ENCODE peak calls at places on chromosomes 5 and 9, in four cellular contexts. W is CD8-positive, alpha-beta memory T cell; N is A549; L is effector memory CD8-positive, alpha-beta T cell. S is an unnamed sample.

GRCh38 chr5:54135042-54135441 is 175.3 kb downstream of the ARL15 start:
- DNase-seq in W (no peak), L (no peak), N (no peak), S (no peak)

GRCh38 chr5:159883522-159883950 is 32.7 kb upstream of the ADRA1B start:
- DNase-seq in L (no peak), N (no peak), W (no peak), S (no peak)

GRCh38 chr5:40676643-40677333 is 2.9 kb upstream of the PTGER4 start:
- DNase-seq in L (no peak), N (no peak), W (no peak), S (no peak)

GRCh38 chr9:94847486-94847885 is 121.0 kb downstream of the AOPEP start:
- DNase-seq in W (no peak), N (no peak), L (no peak), S (no peak)

GRCh38 chr5:60143912-60144311 is 250.4 kb upstream of the PDE4D start:
- DNase-seq in L (no peak), N (no peak), W (no peak), S (no peak)

GRCh38 chr5:178389031-178389729 is 156.6 kb upstream of the PHYKPL start:
- DNase-seq in W (no peak), L (no peak), N (no peak), S (no peak)

GRCh38 chr5:146762830-146763229 is 115.7 kb downstream of the PPP2R2B start:
- DNase-seq in W (no peak), L (no peak), N (no peak), S (no peak)

GRCh38 chr5:142512680-142513042 is 173.2 kb downstream of the FGF1 start:
- DNase-seq in N (peak), L (no peak), W (no peak), S (no peak)

GRCh38 chr5:175640108-175640507 is 17.8 kb upstream of the HRH2 start:
- DNase-seq in W (no peak), L (no peak), N (no peak), S (no peak)

GRCh38 chr9:124471761-124472160 is 21.5 kb downstream of the ADGRD2 start:
- DNase-seq in N (no peak), L (no peak), W (no peak), S (no peak)

GRCh38 chr5:77272206-77272605 is 61.7 kb downstream of the PDE8B start:
- DNase-seq in W (no peak), N (no peak), L (no peak), S (no peak)

GRCh38 chr5:149367249-149367971 is 9.6 kb downstream of the PCYOX1L start:
- DNase-seq in W (peak), L (peak), N (peak), S (peak)

GRCh38 chr5:62143268-62144229 is 162.5 kb upstream of the KIF2A start:
- DNase-seq in W (no peak), L (no peak), N (peak), S (no peak)

GRCh38 chr5:133222979-133223378 is 171.2 kb downstream of the HSPA4 start:
- DNase-seq in L (no peak), W (no peak), N (no peak), S (no peak)

GRCh38 chr5:97618721-97619120 is 435.7 kb upstream of the RIOK2 start:
- DNase-seq in N (no peak), L (no peak), W (no peak), S (no peak)

GRCh38 chr9:120862452-120862851 is 14.5 kb downstream of the PHF19 start:
- DNase-seq in W (no peak), N (no peak), L (no peak), S (no peak)

GRCh38 chr9:83304686-83305085 is 233.5 kb downstream of the FRMD3 start:
- DNase-seq in N (no peak), W (no peak), L (no peak), S (no peak)

GRCh38 chr5:138459311-138459710 is 6.0 kb upstream of the EGR1 start:
- DNase-seq in L (peak), N (no peak), W (peak), S (peak)

GRCh38 chr9:111630182-111631070 is 708 bp upstream of the DNAJC25 start:
- DNase-seq in W (peak), N (no peak), L (no peak), S (no peak)

GRCh38 chr9:32161720-32162119 is 222.7 kb upstream of the ACO1 start:
- DNase-seq in N (no peak), L (no peak), W (no peak), S (no peak)

GRCh38 chr5:60482301-60482700 is 217.7 kb downstream of the DEPDC1B start:
- DNase-seq in W (no peak), N (no peak), L (no peak), S (no peak)

GRCh38 chr5:93941897-93942296 is 200.5 kb upstream of the POU5F2 start:
- DNase-seq in N (no peak), W (no peak), L (no peak), S (no peak)

S was measured in T-helper 1 cell.